ENCODE peak calls at places on chromosomes 5 and 9, in ten cellular contexts. One of them, this sample, is unnamed.

GRCh38 chr9:113993838-113994540 is 84.1 kb downstream of the AMBP start:
- DNase-seq in A549: no peak
- DNase-seq in NCI-H1417 treated with DMSO at 0.1 percent for 48 hours: no peak
- DNase-seq in EL: no peak
- DNase-seq in Right ventricle myocardium inferior: peak
- DNase-seq in ureter: peak
- DNase-seq in RPMI7951: no peak
- DNase-seq in iPS-NIHi11: no peak
- DNase-seq in stimulated activated CD4-positive, alpha-beta T cell treated with anti-CD3 and anti-CD28 coated beads, Interleukin-2, amount 100 ng/mL, for 48 hours: no peak
- DNase-seq in HTR-8/SVneo: no peak
- DNase-seq in this sample: peak

GRCh38 chr5:176525677-176526076 is 11.5 kb downstream of the RNF44 start:
- DNase-seq in A549: no peak
- DNase-seq in NCI-H1417 treated with DMSO at 0.1 percent for 48 hours: no peak
- DNase-seq in EL: no peak
- DNase-seq in Right ventricle myocardium inferior: no peak
- DNase-seq in ureter: no peak
- DNase-seq in RPMI7951: no peak
- DNase-seq in iPS-NIHi11: no peak
- DNase-seq in stimulated activated CD4-positive, alpha-beta T cell treated with anti-CD3 and anti-CD28 coated beads, Interleukin-2, amount 100 ng/mL, for 48 hours: no peak
- DNase-seq in HTR-8/SVneo: no peak
- DNase-seq in this sample: no peak

GRCh38 chr9:93156475-93157008 is 22.5 kb upstream of the NINJ1 start:
- DNase-seq in A549: no peak
- DNase-seq in NCI-H1417 treated with DMSO at 0.1 percent for 48 hours: no peak
- DNase-seq in EL: no peak
- DNase-seq in Right ventricle myocardium inferior: no peak
- DNase-seq in ureter: no peak
- DNase-seq in RPMI7951: no peak
- DNase-seq in iPS-NIHi11: no peak
- DNase-seq in stimulated activated CD4-positive, alpha-beta T cell treated with anti-CD3 and anti-CD28 coated beads, Interleukin-2, amount 100 ng/mL, for 48 hours: peak
- DNase-seq in HTR-8/SVneo: no peak
- DNase-seq in this sample: no peak

GRCh38 chr5:132362086-132362485 is 7.4 kb upstream of the SLC22A5 start:
- DNase-seq in A549: no peak
- DNase-seq in NCI-H1417 treated with DMSO at 0.1 percent for 48 hours: no peak
- DNase-seq in EL: no peak
- DNase-seq in Right ventricle myocardium inferior: no peak
- DNase-seq in ureter: no peak
- DNase-seq in RPMI7951: no peak
- DNase-seq in iPS-NIHi11: no peak
- DNase-seq in stimulated activated CD4-positive, alpha-beta T cell treated with anti-CD3 and anti-CD28 coated beads, Interleukin-2, amount 100 ng/mL, for 48 hours: no peak
- DNase-seq in HTR-8/SVneo: no peak
- DNase-seq in this sample: no peak

GRCh38 chr5:81187885-81188284 is 45.2 kb upstream of the CKMT2 start:
- DNase-seq in A549: no peak
- DNase-seq in NCI-H1417 treated with DMSO at 0.1 percent for 48 hours: no peak
- DNase-seq in EL: no peak
- DNase-seq in Right ventricle myocardium inferior: peak
- DNase-seq in ureter: no peak
- DNase-seq in RPMI7951: no peak
- DNase-seq in iPS-NIHi11: no peak
- DNase-seq in stimulated activated CD4-positive, alpha-beta T cell treated with anti-CD3 and anti-CD28 coated beads, Interleukin-2, amount 100 ng/mL, for 48 hours: no peak
- DNase-seq in HTR-8/SVneo: no peak
- DNase-seq in this sample: no peak

GRCh38 chr9:84261082-84261746 is 79.3 kb downstream of the SLC28A3 start:
- DNase-seq in A549: peak
- DNase-seq in NCI-H1417 treated with DMSO at 0.1 percent for 48 hours: peak
- DNase-seq in EL: peak
- DNase-seq in Right ventricle myocardium inferior: peak
- DNase-seq in ureter: peak
- DNase-seq in RPMI7951: peak
- DNase-seq in iPS-NIHi11: peak
- DNase-seq in stimulated activated CD4-positive, alpha-beta T cell treated with anti-CD3 and anti-CD28 coated beads, Interleukin-2, amount 100 ng/mL, for 48 hours: peak
- DNase-seq in HTR-8/SVneo: peak
- DNase-seq in this sample: peak

GRCh38 chr5:76679231-76679630 is 36.7 kb upstream of the F2R start:
- DNase-seq in A549: no peak
- DNase-seq in NCI-H1417 treated with DMSO at 0.1 percent for 48 hours: no peak
- DNase-seq in EL: no peak
- DNase-seq in Right ventricle myocardium inferior: no peak
- DNase-seq in ureter: no peak
- DNase-seq in RPMI7951: peak
- DNase-seq in iPS-NIHi11: no peak
- DNase-seq in stimulated activated CD4-positive, alpha-beta T cell treated with anti-CD3 and anti-CD28 coated beads, Interleukin-2, amount 100 ng/mL, for 48 hours: no peak
- DNase-seq in HTR-8/SVneo: no peak
- DNase-seq in this sample: peak

GRCh38 chr5:111932628-111933027 is 175.6 kb upstream of the NREP start:
- DNase-seq in A549: no peak
- DNase-seq in NCI-H1417 treated with DMSO at 0.1 percent for 48 hours: no peak
- DNase-seq in EL: peak
- DNase-seq in Right ventricle myocardium inferior: no peak
- DNase-seq in ureter: no peak
- DNase-seq in RPMI7951: peak
- DNase-seq in iPS-NIHi11: no peak
- DNase-seq in stimulated activated CD4-positive, alpha-beta T cell treated with anti-CD3 and anti-CD28 coated beads, Interleukin-2, amount 100 ng/mL, for 48 hours: no peak
- DNase-seq in HTR-8/SVneo: no peak
- DNase-seq in this sample: no peak

GRCh38 chr5:160938532-160938931 is 86.5 kb upstream of the ATP10B start:
- DNase-seq in A549: no peak
- DNase-seq in NCI-H1417 treated with DMSO at 0.1 percent for 48 hours: no peak
- DNase-seq in EL: no peak
- DNase-seq in Right ventricle myocardium inferior: no peak
- DNase-seq in ureter: no peak
- DNase-seq in RPMI7951: peak
- DNase-seq in iPS-NIHi11: peak
- DNase-seq in stimulated activated CD4-positive, alpha-beta T cell treated with anti-CD3 and anti-CD28 coated beads, Interleukin-2, amount 100 ng/mL, for 48 hours: no peak
- DNase-seq in HTR-8/SVneo: no peak
- DNase-seq in this sample: no peak